ENCODE peak calls at places on chromosomes 4 and X, in nine cellular contexts. S is CD8-positive, alpha-beta memory T cell; B is GM23248; W is kidney; F is neuronal stem cell; V is aorta; L is ovary; Y is endothelial cell of umbilical vein; H is CD4-positive, CD25-positive, alpha-beta regulatory T cell. I is an unnamed sample. For H3K4me1, the result is how much of the 10 kb centered on the place peaks cover.

GRCh38 chr4:148454835-148455234 is 12.6 kb upstream of the NR3C2 start:
- DNase-seq in S (no peak), B (peak), W (no peak), F (no peak), V (no peak), L (no peak), Y (no peak), H (no peak), I (no peak)

GRCh38 chrX:69031181-69031580 is 134.1 kb downstream of the PJA1 start:
- DNase-seq in S (no peak), B (no peak), W (no peak), F (peak), V (no peak), L (no peak), Y (peak), H (no peak), I (no peak)

GRCh38 chr4:1460967-1461868 is 55.0 kb upstream of the NKX1-1 start:
- DNase-seq in S (no peak), B (no peak), W (peak), F (no peak), V (no peak), L (peak), Y (no peak), H (no peak), I (no peak)

GRCh38 chr4:112857461-112857860 is 192.0 kb upstream of the ANK2 start:
- DNase-seq in S (no peak), B (peak), W (no peak), F (no peak), V (no peak), L (no peak), Y (peak), H (no peak), I (no peak)

GRCh38 chrX:68732906-68733493 is 85.5 kb downstream of the STARD8 start:
- DNase-seq in S (peak), B (peak), W (peak), F (peak), V (no peak), L (peak), Y (peak), H (peak), I (peak)

GRCh38 chrX:114650351-114650750 is 66.5 kb downstream of the HTR2C start:
- DNase-seq in S (no peak), B (peak), W (no peak), F (no peak), V (no peak), L (no peak), Y (no peak), H (no peak), I (no peak)

GRCh38 chr4:179116011-179116410 is 1673.8 kb upstream of the AGA start:
- DNase-seq in S (no peak), B (no peak), W (no peak), F (no peak), V (no peak), L (no peak), Y (no peak), H (no peak), I (no peak)

GRCh38 chr4:14934704-14935390 is 67.4 kb upstream of the CPEB2 start:
- DNase-seq in S (no peak), B (no peak), W (no peak), F (no peak), V (no peak), L (peak), Y (no peak), H (no peak), I (no peak)

GRCh38 chrX:105167233-105167632 is 53.3 kb downstream of the TEX13A start:
- DNase-seq in S (no peak), B (no peak), W (no peak), F (no peak), V (no peak), L (no peak), Y (no peak), H (no peak), I (no peak)

GRCh38 chr4:112274959-112275358 is 10.7 kb downstream of the TIFA start:
- DNase-seq in S (no peak), B (no peak), W (no peak), F (no peak), V (no peak), L (no peak), Y (no peak), H (no peak), I (no peak)

GRCh38 chr4:56828784-56829535 is 7.5 kb upstream of the SPINK2 start:
- DNase-seq in S (no peak), B (peak), W (no peak), F (no peak), V (no peak), L (no peak), Y (no peak), H (peak), I (no peak)

GRCh38 chrX:97026406-97026805 is 142.7 kb downstream of the RPA4 start:
- DNase-seq in S (no peak), B (peak), W (no peak), F (peak), V (no peak), L (no peak), Y (peak), H (peak), I (no peak)

GRCh38 chrX:147376601-147377387 is 534.9 kb upstream of the FMR1 start:
- DNase-seq in S (no peak), B (no peak), W (peak), F (no peak), V (peak), L (no peak), Y (no peak), H (no peak), I (no peak)

DNA sequence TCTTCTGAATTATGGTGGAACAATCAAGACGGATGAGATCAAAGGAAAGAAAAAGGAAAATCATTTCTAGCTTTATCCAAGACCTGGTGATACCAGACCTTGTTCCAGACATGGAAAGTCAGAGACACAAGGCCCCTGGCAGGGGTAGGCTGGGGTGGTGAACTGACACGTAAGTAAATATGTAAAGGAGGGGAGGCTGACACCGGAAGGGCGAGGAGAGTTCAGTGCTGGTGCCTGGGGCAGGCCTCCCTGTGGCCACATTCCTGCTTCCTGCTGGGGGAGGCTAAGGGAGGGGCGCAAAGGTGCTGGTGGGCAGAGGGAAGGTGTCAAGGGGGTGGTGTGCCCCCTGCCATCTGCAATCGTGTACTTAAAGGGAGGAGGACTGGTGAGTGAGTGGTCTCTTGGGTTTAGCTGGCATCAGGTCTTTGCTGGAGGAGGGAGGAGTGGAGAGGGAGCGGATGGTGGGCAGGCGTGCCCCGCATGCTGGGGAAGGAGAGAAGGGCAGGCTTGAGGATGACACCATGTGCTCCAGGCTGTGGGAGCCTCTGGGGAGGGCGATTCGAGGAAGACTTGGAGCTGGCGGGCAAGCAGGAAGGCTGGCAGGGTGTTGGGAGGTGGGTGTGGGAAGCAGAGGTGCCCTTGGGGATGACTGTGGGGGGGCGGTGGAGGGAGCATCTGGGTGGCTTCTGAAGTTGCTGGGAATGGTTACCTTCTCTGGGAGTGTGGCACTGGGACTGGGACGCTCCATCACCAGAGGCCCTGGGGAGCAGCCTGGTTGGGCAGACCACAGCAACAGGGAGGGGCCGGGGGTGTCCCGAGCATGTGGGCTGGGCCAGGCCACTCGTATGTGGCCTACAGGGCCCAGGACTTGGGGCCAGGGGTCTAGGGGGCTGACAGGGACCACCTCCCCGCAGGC is 30.6 kb upstream of the AFAP1 start:
- DNase-seq in S (peak), B (peak), W (peak), F (no peak), V (no peak), L (peak), Y (peak), H (peak), I (no peak)
- H3K4me3 ChIP-seq in S (peak), B (peak), W (no peak), F (no peak), V (no peak), L (no peak), Y (peak), H (peak), I (no peak)

DNA sequence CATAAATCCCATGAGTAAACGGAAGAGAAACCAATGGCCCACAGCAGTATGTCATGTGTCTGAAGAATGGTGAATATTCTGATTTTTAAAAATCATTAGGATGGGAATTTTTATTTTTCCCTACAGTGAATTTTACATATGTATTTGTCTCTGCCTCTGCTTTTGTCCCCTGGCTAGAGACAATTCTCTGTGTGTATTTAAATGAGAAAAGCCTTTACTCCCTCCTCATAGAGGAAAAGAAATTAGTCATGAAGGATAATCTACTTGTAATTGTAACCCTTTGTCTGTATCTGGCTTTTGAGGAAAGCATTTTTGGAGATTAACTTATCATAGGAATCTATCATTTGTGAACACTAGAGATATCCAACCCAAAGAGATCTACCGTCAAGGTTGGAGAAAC is 152.0 kb downstream of the THOC2 start:
- DNase-seq in S (no peak), B (no peak), W (no peak), F (no peak), V (no peak), L (no peak), Y (no peak), H (no peak), I (no peak)
- H3K27ac ChIP-seq in S (no peak), B (no peak), W (no peak), F (no peak), V (no peak), L (no peak), Y (no peak), H (no peak), I (no peak)

GRCh38 chr4:152256996-152257395 is 278.9 kb downstream of the FBXW7 start:
- DNase-seq in S (no peak), B (no peak), W (no peak), F (no peak), V (no peak), L (no peak), Y (no peak), H (no peak), I (no peak)

GRCh38 chr4:152259866-152260265 is 276.0 kb downstream of the FBXW7 start:
- DNase-seq in S (no peak), B (peak), W (no peak), F (no peak), V (no peak), L (no peak), Y (peak), H (no peak), I (no peak)

GRCh38 chr4:152258804-152259708 is 276.8 kb downstream of the FBXW7 start:
- DNase-seq in S (no peak), B (peak), W (no peak), F (no peak), V (no peak), L (no peak), Y (peak), H (no peak), I (no peak)

GRCh38 chr4:152257601-152258066 is 278.3 kb downstream of the FBXW7 start:
- DNase-seq in S (no peak), B (peak), W (no peak), F (peak), V (no peak), L (no peak), Y (peak), H (no peak), I (no peak)

DNA sequence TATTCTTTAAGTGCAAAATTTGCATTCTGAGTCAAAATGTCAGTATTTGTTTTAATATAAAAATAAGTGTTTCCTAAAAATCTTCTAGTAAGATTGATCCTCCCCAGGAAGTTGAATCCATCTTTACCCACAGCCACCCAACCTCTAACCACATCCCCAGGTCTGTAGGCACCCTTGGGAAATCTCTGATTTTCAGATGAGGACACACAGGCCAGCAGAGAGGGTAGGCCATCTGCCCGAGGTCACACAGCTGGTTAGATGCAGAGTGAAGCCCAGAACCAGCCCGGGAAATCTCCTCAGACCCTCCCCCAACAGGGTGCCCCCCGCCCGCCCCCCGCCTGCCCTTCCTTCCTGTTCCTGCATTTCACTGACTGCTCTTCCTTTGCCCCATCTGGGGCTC is 277.5 kb downstream of the FBXW7 start:
- DNase-seq in S (no peak), B (no peak), W (no peak), F (no peak), V (no peak), L (no peak), Y (no peak), H (no peak), I (no peak)
- H3K4me1 ChIP-seq in S (half or more), B (under half), W (under half), F (under half), V (under half), L (under half), Y (under half), H (under half), I (under half)

DNA sequence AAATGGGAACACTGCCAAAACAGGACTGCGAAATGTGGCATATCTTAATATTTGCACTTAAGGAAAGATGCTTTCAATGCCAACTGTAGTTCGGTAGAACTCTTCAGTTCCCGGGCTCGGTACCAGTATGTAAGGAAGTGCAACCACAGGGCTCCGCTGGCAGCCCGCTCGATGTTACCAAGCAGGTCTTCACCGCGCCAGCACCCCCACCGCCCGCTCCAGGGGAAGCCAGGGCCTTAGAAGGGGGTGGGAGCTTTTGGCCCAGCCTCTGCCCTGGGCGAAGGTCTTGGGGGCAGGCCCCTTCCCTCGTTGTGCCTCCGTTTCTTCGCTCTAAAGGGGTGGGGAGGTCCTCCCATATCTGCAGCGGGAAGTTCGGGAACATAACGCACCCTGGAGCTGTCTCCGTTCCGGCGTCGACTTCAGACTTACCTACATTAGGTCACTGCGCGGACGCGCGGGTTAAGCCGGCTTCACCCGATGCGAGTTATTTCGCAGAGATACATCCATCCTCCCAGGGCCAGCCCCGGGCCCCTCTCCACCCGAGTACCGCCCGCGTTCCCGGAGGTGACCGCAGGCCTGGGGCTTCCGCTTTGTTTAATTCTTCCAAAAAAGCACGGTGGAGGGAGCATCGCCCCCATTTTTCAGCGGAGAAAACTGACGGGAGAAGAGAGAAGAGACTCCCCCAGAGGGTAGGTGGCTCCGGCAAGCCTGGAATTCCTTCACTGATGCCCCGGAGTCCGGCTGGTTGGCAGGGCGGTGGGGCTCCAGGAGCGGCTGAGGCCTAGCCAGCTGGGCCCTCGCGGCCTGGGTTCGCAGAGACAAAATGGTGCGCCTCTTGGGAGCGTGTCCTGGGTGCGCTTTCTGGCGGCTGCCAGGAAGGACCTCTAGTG is 1.0 kb upstream of the HMX1 start:
- DNase-seq in S (no peak), B (no peak), W (no peak), F (no peak), V (no peak), L (no peak), Y (no peak), H (peak), I (no peak)
- H3K4me3 ChIP-seq in S (no peak), B (no peak), W (no peak), F (no peak), V (no peak), L (no peak), Y (no peak), H (no peak), I (no peak)

GRCh38 chr4:71566856-71567255 is 217.0 kb downstream of the GC start:
- DNase-seq in S (no peak), B (no peak), W (no peak), F (no peak), V (no peak), L (no peak), Y (no peak), H (no peak), I (no peak)
- H3K27ac ChIP-seq in S (no peak), B (no peak), W (no peak), F (no peak), V (no peak), L (no peak), Y (no peak), H (no peak), I (no peak)

GRCh38 chr4:10091531-10092181 is 24.9 kb downstream of the WDR1 start:
- DNase-seq in S (no peak), B (no peak), W (peak), F (no peak), V (peak), L (no peak), Y (no peak), H (no peak), I (no peak)
- H3K4me1 ChIP-seq in S (under half), B (under half), W (half or more), F (under half), V (under half), L (under half), Y (half or more), H (half or more), I (under half)

GRCh38 chrX:40145001-40145631 is 47.4 kb upstream of the BCOR start:
- DNase-seq in S (no peak), B (peak), W (no peak), F (no peak), V (no peak), L (no peak), Y (no peak), H (no peak), I (no peak)
- H3K4me3 ChIP-seq in S (no peak), B (peak), W (peak), F (peak), V (no peak), L (peak), Y (peak), H (no peak), I (no peak)

GRCh38 chr4:101282076-101282844 is 65.1 kb downstream of the PPP3CA start:
- DNase-seq in S (peak), B (no peak), W (no peak), F (no peak), V (no peak), L (no peak), Y (no peak), H (peak), I (no peak)

GRCh38 chr4:101283436-101283835 is 63.9 kb downstream of the PPP3CA start:
- DNase-seq in S (no peak), B (no peak), W (no peak), F (no peak), V (no peak), L (no peak), Y (no peak), H (no peak), I (no peak)

GRCh38 chr4:101286663-101287062 is 60.7 kb downstream of the PPP3CA start:
- DNase-seq in S (no peak), B (no peak), W (no peak), F (no peak), V (no peak), L (no peak), Y (no peak), H (no peak), I (no peak)

GRCh38 chr4:101285985-101286384 is 61.3 kb downstream of the PPP3CA start:
- DNase-seq in S (no peak), B (no peak), W (no peak), F (no peak), V (no peak), L (no peak), Y (no peak), H (no peak), I (no peak)

GRCh38 chr4:101284546-101284945 is 62.8 kb downstream of the PPP3CA start:
- DNase-seq in S (peak), B (peak), W (no peak), F (no peak), V (no peak), L (no peak), Y (peak), H (no peak), I (no peak)
- H3K27ac ChIP-seq in S (no peak), B (peak), W (no peak), F (no peak), V (no peak), L (no peak), Y (no peak), H (no peak), I (no peak)

I was measured in left lung.